ENCODE peak calls at places on chromosomes 7 and 10, in seven cellular contexts. One of them, this sample, is unnamed.
A peak's percentile ranks its signal among the peaks of the same experiment; 100 is the strongest.

GRCh38 chr7:16770657-16771329 is 17.2 kb downstream of the TSPAN13 start:
- DNase-seq in fibroblast of mammary gland: no peak
- DNase-seq in right atrium auricular region: no peak
- DNase-seq in AG10803: no peak
- DNase-seq in A673: no peak
- DNase-seq in fibroblast of the aortic adventitia: no peak
- DNase-seq in GM13976: no peak
- DNase-seq in this sample: no peak

GRCh38 chr7:17584822-17585221 is 286.4 kb downstream of the AHR start:
- DNase-seq in right atrium auricular region: no peak
- DNase-seq in AG10803: peak; percentile 87
- DNase-seq in A673: no peak
- DNase-seq in fibroblast of the aortic adventitia: peak; percentile 25
- DNase-seq in fibroblast of mammary gland: peak; percentile 29
- DNase-seq in GM13976: no peak
- DNase-seq in this sample: peak; percentile 79

GRCh38 chr10:14659626-14660196 is 115.0 kb downstream of the FAM107B start:
- DNase-seq in fibroblast of the aortic adventitia: no peak
- DNase-seq in A673: no peak
- DNase-seq in GM13976: peak; percentile 63
- DNase-seq in AG10803: no peak
- DNase-seq in fibroblast of mammary gland: no peak
- DNase-seq in right atrium auricular region: no peak
- DNase-seq in this sample: no peak

GRCh38 chr10:65306201-65306600 is 1619.6 kb upstream of the LRRTM3 start:
- DNase-seq in fibroblast of the aortic adventitia: no peak
- DNase-seq in right atrium auricular region: no peak
- DNase-seq in AG10803: peak; percentile 27
- DNase-seq in A673: no peak
- DNase-seq in GM13976: no peak
- DNase-seq in fibroblast of mammary gland: no peak
- DNase-seq in this sample: no peak

GRCh38 chr7:73354196-73354595 is 26.2 kb downstream of the FKBP6 start:
- DNase-seq in right atrium auricular region: no peak
- DNase-seq in fibroblast of mammary gland: no peak
- DNase-seq in GM13976: peak; percentile 21
- DNase-seq in fibroblast of the aortic adventitia: no peak
- DNase-seq in AG10803: no peak
- DNase-seq in A673: no peak
- DNase-seq in this sample: no peak

GRCh38 chr10:71644307-71645180 is 75.0 kb downstream of the C10orf105 start:
- DNase-seq in fibroblast of mammary gland: no peak
- DNase-seq in right atrium auricular region: no peak
- DNase-seq in A673: no peak
- DNase-seq in fibroblast of the aortic adventitia: no peak
- DNase-seq in AG10803: no peak
- DNase-seq in GM13976: peak; percentile 70
- DNase-seq in this sample: no peak

GRCh38 chr7:874036-874749 is 2.2 kb upstream of the GET4 start:
- DNase-seq in fibroblast of the aortic adventitia: no peak
- DNase-seq in right atrium auricular region: no peak
- DNase-seq in GM13976: no peak
- DNase-seq in fibroblast of mammary gland: no peak
- DNase-seq in A673: no peak
- DNase-seq in AG10803: no peak
- DNase-seq in this sample: no peak

GRCh38 chr10:15789793-15790525 is 70.2 kb upstream of the ITGA8 start:
- DNase-seq in AG10803: peak; percentile 86
- DNase-seq in fibroblast of mammary gland: peak; percentile 96
- DNase-seq in A673: no peak
- DNase-seq in fibroblast of the aortic adventitia: peak; percentile 92
- DNase-seq in GM13976: no peak
- DNase-seq in right atrium auricular region: no peak
- DNase-seq in this sample: peak; percentile 76

GRCh38 chr10:43209651-43210141 is 57.2 kb downstream of the RASGEF1A start:
- DNase-seq in fibroblast of the aortic adventitia: no peak
- DNase-seq in AG10803: no peak
- DNase-seq in right atrium auricular region: no peak
- DNase-seq in A673: no peak
- DNase-seq in GM13976: no peak
- DNase-seq in fibroblast of mammary gland: no peak
- DNase-seq in this sample: no peak

GRCh38 chr10:133366130-133366478 is 7.0 kb downstream of the ECHS1 start:
- DNase-seq in AG10803: no peak
- DNase-seq in fibroblast of the aortic adventitia: no peak
- DNase-seq in GM13976: no peak
- DNase-seq in fibroblast of mammary gland: no peak
- DNase-seq in A673: no peak
- DNase-seq in right atrium auricular region: no peak
- DNase-seq in this sample: no peak

GRCh38 chr7:86939197-86939814 is 120.1 kb downstream of the ELAPOR2 start:
- DNase-seq in A673: peak; percentile 66
- DNase-seq in right atrium auricular region: no peak
- DNase-seq in AG10803: peak; percentile 63
- DNase-seq in fibroblast of the aortic adventitia: peak; percentile 80
- DNase-seq in GM13976: no peak
- DNase-seq in fibroblast of mammary gland: peak; percentile 74
- DNase-seq in this sample: peak; percentile 72

GRCh38 chr10:68564712-68565111 is 4.6 kb downstream of the TET1 start:
- DNase-seq in AG10803: no peak
- DNase-seq in A673: no peak
- DNase-seq in fibroblast of mammary gland: no peak
- DNase-seq in right atrium auricular region: no peak
- DNase-seq in fibroblast of the aortic adventitia: no peak
- DNase-seq in GM13976: no peak
- DNase-seq in this sample: no peak

GRCh38 chr7:107592361-107593024 is 12.4 kb downstream of the BCAP29 start:
- DNase-seq in fibroblast of the aortic adventitia: peak; percentile 56
- DNase-seq in fibroblast of mammary gland: peak; percentile 94
- DNase-seq in GM13976: no peak
- DNase-seq in A673: no peak
- DNase-seq in right atrium auricular region: no peak
- DNase-seq in AG10803: peak; percentile 95
- DNase-seq in this sample: no peak

GRCh38 chr7:67725437-67725836 is 728.8 kb downstream of the TYW1 start:
- DNase-seq in A673: no peak
- DNase-seq in AG10803: no peak
- DNase-seq in GM13976: no peak
- DNase-seq in fibroblast of the aortic adventitia: no peak
- DNase-seq in right atrium auricular region: no peak
- DNase-seq in fibroblast of mammary gland: no peak
- DNase-seq in this sample: no peak

GRCh38 chr7:51569176-51569575 is 252.6 kb upstream of the COBL start:
- DNase-seq in fibroblast of mammary gland: no peak
- DNase-seq in A673: no peak
- DNase-seq in AG10803: no peak
- DNase-seq in right atrium auricular region: no peak
- DNase-seq in GM13976: no peak
- DNase-seq in fibroblast of the aortic adventitia: no peak
- DNase-seq in this sample: no peak

GRCh38 chr10:87503892-87504291 is 801 bp upstream of the MINPP1 start:
- DNase-seq in A673: no peak
- DNase-seq in right atrium auricular region: no peak
- DNase-seq in GM13976: no peak
- DNase-seq in fibroblast of the aortic adventitia: no peak
- DNase-seq in AG10803: peak; percentile 31
- DNase-seq in fibroblast of mammary gland: peak; percentile 64
- DNase-seq in this sample: no peak

GRCh38 chr10:110206988-110207804 is at the start of gene MXI1:
- DNase-seq in fibroblast of the aortic adventitia: peak; percentile 76
- DNase-seq in A673: peak; percentile 85
- DNase-seq in GM13976: peak; percentile 82
- DNase-seq in fibroblast of mammary gland: peak; percentile 84
- DNase-seq in right atrium auricular region: peak; percentile 90
- DNase-seq in AG10803: peak; percentile 82
- DNase-seq in this sample: peak; percentile 82

GRCh38 chr10:61897671-61898434 is 3.6 kb upstream of the ARID5B start:
- DNase-seq in fibroblast of the aortic adventitia: peak; percentile 67
- DNase-seq in AG10803: peak; percentile 59
- DNase-seq in A673: peak; percentile 75
- DNase-seq in right atrium auricular region: peak; percentile 80
- DNase-seq in GM13976: no peak
- DNase-seq in fibroblast of mammary gland: peak; percentile 57
- DNase-seq in this sample: peak; percentile 55

GRCh38 chr7:139294951-139295555 is 46.1 kb upstream of the FMC1 start:
- DNase-seq in fibroblast of the aortic adventitia: no peak
- DNase-seq in right atrium auricular region: no peak
- DNase-seq in AG10803: no peak
- DNase-seq in GM13976: no peak
- DNase-seq in A673: no peak
- DNase-seq in fibroblast of mammary gland: no peak
- DNase-seq in this sample: no peak

GRCh38 chr10:15182541-15183207 is 14.2 kb upstream of the NMT2 start:
- DNase-seq in right atrium auricular region: no peak
- DNase-seq in fibroblast of the aortic adventitia: peak; percentile 93
- DNase-seq in GM13976: no peak
- DNase-seq in fibroblast of mammary gland: peak; percentile 38
- DNase-seq in A673: peak; percentile 56
- DNase-seq in AG10803: peak; percentile 80
- DNase-seq in this sample: no peak

GRCh38 chr10:15348579-15348978 is 22.5 kb downstream of the FAM171A1 start:
- DNase-seq in GM13976: no peak
- DNase-seq in right atrium auricular region: peak; percentile 67
- DNase-seq in fibroblast of mammary gland: peak; percentile 46
- DNase-seq in A673: no peak
- DNase-seq in fibroblast of the aortic adventitia: peak; percentile 66
- DNase-seq in AG10803: peak; percentile 39
- DNase-seq in this sample: no peak

GRCh38 chr7:14436878-14437277 is 447.4 kb upstream of the ETV1 start:
- DNase-seq in AG10803: no peak
- DNase-seq in right atrium auricular region: no peak
- DNase-seq in fibroblast of the aortic adventitia: no peak
- DNase-seq in GM13976: no peak
- DNase-seq in fibroblast of mammary gland: no peak
- DNase-seq in A673: no peak
- DNase-seq in this sample: no peak

GRCh38 chr7:134710511-134710853 is 63.8 kb downstream of the BPGM start:
- DNase-seq in A673: no peak
- DNase-seq in right atrium auricular region: no peak
- DNase-seq in fibroblast of the aortic adventitia: no peak
- DNase-seq in AG10803: no peak
- DNase-seq in GM13976: no peak
- DNase-seq in fibroblast of mammary gland: no peak
- DNase-seq in this sample: no peak

GRCh38 chr10:103669243-103669929 is 175.9 kb downstream of the NEURL1 start:
- DNase-seq in right atrium auricular region: no peak
- DNase-seq in fibroblast of mammary gland: peak; percentile 28
- DNase-seq in fibroblast of the aortic adventitia: no peak
- DNase-seq in A673: no peak
- DNase-seq in AG10803: no peak
- DNase-seq in GM13976: no peak
- DNase-seq in this sample: no peak

GRCh38 chr7:8913687-8914086 is 480.3 kb downstream of the NXPH1 start:
- DNase-seq in right atrium auricular region: no peak
- DNase-seq in fibroblast of mammary gland: no peak
- DNase-seq in GM13976: no peak
- DNase-seq in A673: no peak
- DNase-seq in AG10803: no peak
- DNase-seq in fibroblast of the aortic adventitia: no peak
- DNase-seq in this sample: no peak

GRCh38 chr10:84511106-84511505 is 182.7 kb downstream of the CCSER2 start:
- DNase-seq in fibroblast of the aortic adventitia: no peak
- DNase-seq in AG10803: no peak
- DNase-seq in right atrium auricular region: no peak
- DNase-seq in GM13976: no peak
- DNase-seq in fibroblast of mammary gland: no peak
- DNase-seq in A673: no peak
- DNase-seq in this sample: no peak

GRCh38 chr10:84511709-84512108 is 183.3 kb downstream of the CCSER2 start:
- DNase-seq in A673: no peak
- DNase-seq in right atrium auricular region: no peak
- DNase-seq in GM13976: no peak
- DNase-seq in fibroblast of mammary gland: no peak
- DNase-seq in AG10803: no peak
- DNase-seq in fibroblast of the aortic adventitia: no peak
- DNase-seq in this sample: no peak

GRCh38 chr10:84510121-84510520 is 181.7 kb downstream of the CCSER2 start:
- DNase-seq in right atrium auricular region: no peak
- DNase-seq in AG10803: peak; percentile 46
- DNase-seq in GM13976: no peak
- DNase-seq in fibroblast of mammary gland: peak; percentile 43
- DNase-seq in fibroblast of the aortic adventitia: peak; percentile 34
- DNase-seq in A673: no peak
- DNase-seq in this sample: peak; percentile 67
- TF ChIP-seq CTCF in right atrium auricular region: no peak
- TF ChIP-seq CTCF in AG10803: no peak
- TF ChIP-seq CTCF in GM13976: no peak
- TF ChIP-seq CTCF in fibroblast of mammary gland: no peak
- TF ChIP-seq CTCF in fibroblast of the aortic adventitia: no peak
- TF ChIP-seq CTCF in A673: no peak
- TF ChIP-seq CTCF in this sample: no peak

DNA sequence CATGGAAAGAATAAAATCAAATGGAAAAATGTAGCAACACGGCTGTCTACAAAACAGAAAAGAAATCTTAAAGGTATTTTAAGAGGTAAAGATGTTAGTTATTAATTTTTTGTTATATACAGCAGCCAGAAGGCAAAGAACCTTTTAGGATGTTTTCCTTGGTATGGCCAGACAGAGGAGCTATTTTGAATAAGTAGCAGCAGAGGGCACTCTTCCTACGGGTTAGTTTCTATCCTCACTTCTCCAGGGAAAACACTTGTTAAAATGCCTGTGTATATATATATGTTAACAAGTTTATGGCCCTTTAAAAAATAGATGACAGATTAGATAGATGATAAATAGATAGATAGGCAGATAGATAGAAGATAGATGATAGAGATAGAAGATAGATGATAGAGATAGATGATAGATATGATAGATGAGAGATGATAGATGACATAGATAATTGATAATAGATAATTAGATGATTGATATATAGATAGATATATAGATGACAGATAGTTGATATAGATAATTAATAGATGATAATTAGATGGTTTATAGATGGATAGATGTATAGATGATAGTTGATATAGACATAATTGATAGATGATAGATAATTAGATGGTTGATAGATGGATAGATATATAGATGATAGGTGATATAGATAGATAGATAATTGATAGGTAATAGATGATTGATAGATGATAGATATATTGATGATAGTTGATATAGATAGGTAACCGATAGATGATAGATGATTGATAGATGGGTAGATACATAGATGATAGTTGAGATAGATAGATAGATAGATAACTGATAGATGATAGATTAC is 57.8 kb upstream of the WIPF3 start:
- DNase-seq in AG10803: peak; percentile 60
- DNase-seq in A673: peak; percentile 71
- DNase-seq in GM13976: no peak
- DNase-seq in fibroblast of mammary gland: peak; percentile 64
- DNase-seq in right atrium auricular region: no peak
- DNase-seq in fibroblast of the aortic adventitia: peak; percentile 72
- DNase-seq in this sample: peak; percentile 43
- TF ChIP-seq CTCF in AG10803: peak; percentile 70
- TF ChIP-seq CTCF in A673: peak; percentile 72
- TF ChIP-seq CTCF in GM13976: peak; percentile 20
- TF ChIP-seq CTCF in fibroblast of mammary gland: peak; percentile 61
- TF ChIP-seq CTCF in right atrium auricular region: peak; percentile 39
- TF ChIP-seq CTCF in fibroblast of the aortic adventitia: peak; percentile 65
- TF ChIP-seq CTCF in this sample: peak; percentile 63

GRCh38 chr7:24591152-24591551 is 17.9 kb downstream of the PALS2 start:
- DNase-seq in GM13976: no peak
- DNase-seq in fibroblast of the aortic adventitia: no peak
- DNase-seq in fibroblast of mammary gland: no peak
- DNase-seq in A673: no peak
- DNase-seq in AG10803: no peak
- DNase-seq in right atrium auricular region: no peak
- DNase-seq in this sample: no peak
- TF ChIP-seq CTCF in GM13976: no peak
- TF ChIP-seq CTCF in fibroblast of the aortic adventitia: no peak
- TF ChIP-seq CTCF in fibroblast of mammary gland: peak; percentile 7
- TF ChIP-seq CTCF in A673: peak; percentile 29
- TF ChIP-seq CTCF in AG10803: no peak
- TF ChIP-seq CTCF in right atrium auricular region: no peak
- TF ChIP-seq CTCF in this sample: no peak

GRCh38 chr7:2660359-2661095 is 27.5 kb upstream of the AMZ1 start:
- DNase-seq in fibroblast of the aortic adventitia: no peak
- DNase-seq in fibroblast of mammary gland: no peak
- DNase-seq in AG10803: no peak
- DNase-seq in GM13976: no peak
- DNase-seq in A673: peak; percentile 47
- DNase-seq in right atrium auricular region: no peak
- DNase-seq in this sample: no peak
- TF ChIP-seq CTCF in fibroblast of the aortic adventitia: peak; percentile 10
- TF ChIP-seq CTCF in fibroblast of mammary gland: peak; percentile 24
- TF ChIP-seq CTCF in AG10803: peak; percentile 33
- TF ChIP-seq CTCF in GM13976: no peak
- TF ChIP-seq CTCF in A673: peak; percentile 48
- TF ChIP-seq CTCF in right atrium auricular region: no peak
- TF ChIP-seq CTCF in this sample: peak; percentile 57

This sample was measured in astrocyte of the spinal cord.